ENCODE peak calls at places on chromosome 13, in six cellular contexts. M is heart right ventricle, A is HL-60, B is GM10248, O is testis, L is SK-N-SH. G is an unnamed sample.

GRCh38 chr13:76014618-76015315 is 378.6 kb downstream of the LMO7 start:
- DNase-seq in B (no peak), O (peak), M (peak), A (no peak), L (no peak), G (no peak)

GRCh38 chr13:109629737-109630136 is 156.6 kb downstream of the IRS2 start:
- DNase-seq in L (no peak), O (no peak), A (no peak), B (no peak), M (no peak), G (no peak)

GRCh38 chr13:26060366-26060765 is 8.6 kb upstream of the SHISA2 start:
- DNase-seq in O (no peak), L (no peak), M (no peak), B (no peak), A (no peak), G (no peak)

GRCh38 chr13:109479991-109480696 is 306.2 kb downstream of the IRS2 start:
- DNase-seq in L (no peak), M (no peak), B (no peak), A (no peak), O (peak), G (no peak)

GRCh38 chr13:98648676-98649075 is 71.8 kb upstream of the STK24 start:
- DNase-seq in M (no peak), L (no peak), B (no peak), A (no peak), O (no peak), G (no peak)

GRCh38 chr13:67588607-67589006 is 358.5 kb upstream of the PCDH9 start:
- DNase-seq in M (no peak), B (no peak), L (no peak), A (no peak), O (no peak), G (no peak)

GRCh38 chr13:77691871-77692270 is 5.6 kb upstream of the SLAIN1 start:
- DNase-seq in M (no peak), A (no peak), O (no peak), L (no peak), B (no peak), G (no peak)

GRCh38 chr13:36129539-36129938 is 1.6 kb downstream of the DCLK1 start:
- DNase-seq in O (no peak), L (no peak), A (no peak), M (no peak), B (no peak), G (no peak)

GRCh38 chr13:111046590-111047141 is 68.4 kb upstream of the ARHGEF7 start:
- DNase-seq in O (no peak), B (peak), L (no peak), A (no peak), M (peak), G (no peak)

GRCh38 chr13:97535619-97536018 is 101.7 kb downstream of the RAP2A start:
- DNase-seq in B (no peak), O (no peak), A (no peak), M (no peak), L (no peak), G (no peak)

GRCh38 chr13:38008636-38009035 is 139.1 kb upstream of the TRPC4 start:
- DNase-seq in B (no peak), M (no peak), A (no peak), L (no peak), O (no peak), G (no peak)

GRCh38 chr13:104426435-104426834 is 1360.2 kb upstream of the SLC10A2 start:
- DNase-seq in L (no peak), O (no peak), M (no peak), B (no peak), A (no peak), G (no peak)

GRCh38 chr13:56906909-56907308 is 233.8 kb upstream of the PRR20A start:
- DNase-seq in L (no peak), A (no peak), B (no peak), M (no peak), O (no peak), G (no peak)

GRCh38 chr13:38849316-38849715 is 141.3 kb downstream of the STOML3 start:
- DNase-seq in L (no peak), B (no peak), M (no peak), O (no peak), A (no peak), G (no peak)

GRCh38 chr13:46124531-46124966 is 19.7 kb upstream of the CPB2 start:
- DNase-seq in B (no peak), O (no peak), M (no peak), L (no peak), A (peak), G (no peak)

GRCh38 chr13:39766464-39767167 is 111.2 kb downstream of the COG6 start:
- DNase-seq in B (no peak), M (no peak), L (no peak), O (no peak), A (no peak), G (no peak)

GRCh38 chr13:100543872-100544602 is 44.6 kb downstream of the GGACT start:
- DNase-seq in M (peak), O (no peak), A (no peak), L (no peak), B (no peak), G (no peak)

GRCh38 chr13:109241160-109241559 is 545.2 kb downstream of the IRS2 start:
- DNase-seq in L (no peak), A (no peak), B (no peak), O (no peak), M (peak), G (no peak)

GRCh38 chr13:44274838-44275237 is 98.8 kb upstream of the SERP2 start:
- DNase-seq in B (no peak), M (no peak), L (peak), A (no peak), O (no peak), G (no peak)

GRCh38 chr13:72562686-72563085 is 164.7 kb downstream of the MZT1 start:
- DNase-seq in M (no peak), L (no peak), B (no peak), O (no peak), A (no peak), G (no peak)

GRCh38 chr13:40692946-40693345 is 26.5 kb upstream of the FOXO1 start:
- DNase-seq in A (no peak), L (no peak), B (no peak), O (no peak), M (no peak), G (no peak)

GRCh38 chr13:73268306-73268705 is 209.5 kb downstream of the KLF5 start:
- DNase-seq in M (no peak), A (no peak), L (no peak), B (no peak), O (no peak), G (no peak)

GRCh38 chr13:99652141-99652540 is 150.9 kb downstream of the TM9SF2 start:
- DNase-seq in B (no peak), L (no peak), M (no peak), O (no peak), A (no peak), G (no peak)

GRCh38 chr13:28273919-28274318 is 135.6 kb downstream of the PAN3 start:
- DNase-seq in O (no peak), M (no peak), A (no peak), B (no peak), L (no peak), G (no peak)

GRCh38 chr13:26473571-26474230 is 83.8 kb upstream of the WASF3 start:
- DNase-seq in B (no peak), L (no peak), M (no peak), A (no peak), O (no peak), G (no peak)

GRCh38 chr13:43185206-43185605 is 161.8 kb downstream of the DNAJC15 start:
- DNase-seq in B (no peak), O (no peak), M (no peak), A (no peak), L (no peak), G (no peak)

GRCh38 chr13:98508280-98509074 is 68.4 kb downstream of the STK24 start:
- DNase-seq in B (no peak), M (no peak), O (no peak), L (no peak), A (no peak), G (no peak)

GRCh38 chr13:68850160-68850559 is 1257.5 kb upstream of the ATXN8OS start:
- DNase-seq in B (no peak), O (no peak), L (no peak), M (no peak), A (no peak), G (no peak)

GRCh38 chr13:110138009-110138699 is 168.8 kb downstream of the COL4A1 start:
- DNase-seq in L (peak), A (peak), B (peak), O (peak), M (peak), G (no peak)

GRCh38 chr13:40031031-40031430 is 375.6 kb downstream of the COG6 start:
- DNase-seq in M (no peak), L (no peak), B (no peak), O (no peak), A (no peak), G (no peak)

GRCh38 chr13:59086147-59086546 is 1077.6 kb downstream of the DIAPH3 start:
- DNase-seq in L (no peak), B (no peak), A (no peak), M (no peak), O (no peak), G (no peak)

GRCh38 chr13:21139374-21139773 is 37.0 kb downstream of the SKA3 start:
- DNase-seq in B (no peak), O (no peak), M (no peak), A (no peak), L (no peak), G (no peak)

GRCh38 chr13:102729560-102730275 is 34.9 kb upstream of the METTL21C start:
- DNase-seq in A (no peak), L (no peak), B (no peak), M (no peak), O (no peak), G (no peak)

GRCh38 chr13:24693862-24694471 is 13.8 kb downstream of the ATP12A start:
- DNase-seq in O (peak), L (peak), B (peak), A (peak), M (peak), G (peak)
- TF ChIP-seq CTCF in O (peak), L (peak), B (peak), A (peak), M (peak), G (peak)

GRCh38 chr13:113489171-113489548 is 1.4 kb downstream of the DCUN1D2 start:
- DNase-seq in B (no peak), M (no peak), O (no peak), L (no peak), A (no peak), G (no peak)
- TF ChIP-seq CTCF in B (no peak), M (no peak), O (no peak), L (no peak), A (no peak), G (no peak)

DNA sequence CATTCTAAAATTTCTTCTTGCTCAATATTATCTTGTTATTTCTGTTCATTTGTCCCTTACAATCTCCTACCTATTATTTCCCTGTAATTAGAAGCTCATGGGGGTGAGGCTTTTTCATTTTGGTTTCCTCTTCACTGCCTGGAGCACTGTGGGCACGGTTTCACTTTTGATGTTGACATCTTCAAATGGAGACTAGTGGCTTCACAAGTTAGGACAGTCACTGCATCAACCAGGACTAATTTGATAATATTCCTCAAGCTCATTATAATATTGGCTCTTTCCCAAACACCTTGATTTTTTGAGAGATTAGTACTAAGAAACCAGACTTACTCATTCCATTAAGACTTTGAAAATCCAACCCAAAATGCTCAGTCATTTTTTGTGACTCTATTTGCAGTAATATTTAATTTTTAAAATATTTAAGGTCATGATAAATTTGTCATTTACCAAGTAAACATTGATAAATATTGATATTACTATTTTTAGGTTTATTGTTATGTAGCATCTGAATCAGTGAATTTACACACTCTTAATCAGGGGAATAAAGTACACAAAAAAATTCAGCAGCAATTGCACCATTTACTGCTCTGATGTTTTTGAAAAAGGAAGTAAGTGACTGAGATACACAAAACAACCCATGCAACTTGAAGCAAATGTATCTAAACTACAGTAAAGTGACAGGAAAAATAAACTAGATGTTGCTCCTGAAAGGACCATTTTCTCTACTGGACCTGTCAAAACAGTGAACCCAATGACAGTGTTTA is 28.8 kb upstream of the RCBTB2 start:
- DNase-seq in O (no peak), B (no peak), A (peak), L (peak), M (no peak), G (no peak)
- TF ChIP-seq CTCF in O (no peak), B (no peak), A (no peak), L (no peak), M (no peak), G (no peak)

GRCh38 chr13:29730253-29730652 is 120.2 kb downstream of the UBL3 start:
- DNase-seq in A (no peak), L (no peak), B (no peak), M (no peak), O (no peak), G (no peak)
- TF ChIP-seq CTCF in A (no peak), L (peak), B (no peak), M (no peak), O (no peak), G (peak)

GRCh38 chr13:33109801-33110200 is 93.6 kb downstream of the KL start:
- DNase-seq in A (no peak), M (no peak), L (no peak), O (no peak), B (peak), G (no peak)
- TF ChIP-seq CTCF in A (no peak), M (peak), L (peak), O (no peak), B (peak), G (peak)

GRCh38 chr13:33126909-33127607 is 110.8 kb downstream of the KL start:
- DNase-seq in M (no peak), A (no peak), B (no peak), L (no peak), O (no peak), G (no peak)
- TF ChIP-seq CTCF in M (no peak), A (no peak), B (no peak), L (no peak), O (no peak), G (no peak)

GRCh38 chr13:23741879-23742510 is 147.2 kb downstream of the MIPEP start:
- DNase-seq in A (no peak), L (peak), B (no peak), O (no peak), M (no peak), G (peak)
- TF ChIP-seq CTCF in A (peak), L (peak), B (peak), O (no peak), M (peak), G (peak)

G was measured in neural crest cell.